ENCODE peak calls at places on chromosomes 2 and 18, in seven cellular contexts. Q is SJSA1; Y is iPS DF 6.9; F is ovary; K is pancreas; U is naive thymus-derived CD4-positive, alpha-beta T cell; N is lung. C is an unnamed sample. For H3K36me3, the result is how much of the 10 kb centered on the place peaks cover.

GRCh38 chr18:56721031-56721430 is 69.9 kb downstream of the WDR7 start:
- DNase-seq in Q (no peak), Y (no peak), F (no peak), K (no peak), U (no peak), N (no peak), C (no peak)

GRCh38 chr18:58222439-58223125 is 178.6 kb downstream of the NEDD4L start:
- DNase-seq in Q (peak), Y (no peak), F (no peak), K (no peak), U (no peak), N (peak), C (no peak)

GRCh38 chr18:79713341-79713740 is 33.7 kb downstream of the CTDP1 start:
- DNase-seq in Q (no peak), Y (no peak), F (no peak), K (no peak), U (no peak), N (no peak), C (no peak)

GRCh38 chr2:120620025-120620793 is 115.5 kb upstream of the GLI2 start:
- DNase-seq in Q (no peak), Y (no peak), F (no peak), K (no peak), U (no peak), N (no peak), C (no peak)

GRCh38 chr18:50190236-50190635 is 4.7 kb downstream of the MYO5B start:
- DNase-seq in Q (no peak), Y (no peak), F (no peak), K (no peak), U (no peak), N (no peak), C (no peak)

GRCh38 chr2:122927710-122928249 is 1097.3 kb upstream of the CNTNAP5 start:
- DNase-seq in Q (no peak), Y (peak), F (no peak), K (no peak), U (no peak), N (no peak), C (no peak)

GRCh38 chr2:190467575-190468083 is 59.5 kb downstream of the MFSD6 start:
- DNase-seq in Q (peak), Y (no peak), F (no peak), K (no peak), U (no peak), N (no peak), C (no peak)

GRCh38 chr18:44723366-44723765 is 42.7 kb downstream of the SETBP1 start:
- DNase-seq in Q (no peak), Y (no peak), F (no peak), K (no peak), U (no peak), N (no peak), C (no peak)

GRCh38 chr18:79695269-79695668 is 15.7 kb downstream of the CTDP1 start:
- DNase-seq in Q (no peak), Y (no peak), F (no peak), K (no peak), U (no peak), N (no peak), C (no peak)

GRCh38 chr2:56170988-56171387 is 12.8 kb upstream of the CCDC85A start:
- DNase-seq in Q (no peak), Y (no peak), F (no peak), K (no peak), U (no peak), N (no peak), C (no peak)

GRCh38 chr2:231223458-231223970 is 25.1 kb downstream of the ARMC9 start:
- DNase-seq in Q (peak), Y (no peak), F (no peak), K (no peak), U (no peak), N (no peak), C (no peak)

GRCh38 chr2:10915731-10916331 is 4.1 kb downstream of the KCNF1 start:
- DNase-seq in Q (no peak), Y (no peak), F (no peak), K (no peak), U (no peak), N (no peak), C (no peak)

GRCh38 chr2:207970138-207970824 is 55.0 kb downstream of the PLEKHM3 start:
- DNase-seq in Q (no peak), Y (no peak), F (no peak), K (no peak), U (no peak), N (no peak), C (no peak)

GRCh38 chr2:200373973-200374416 is 67.5 kb downstream of the SPATS2L start:
- DNase-seq in Q (no peak), Y (no peak), F (no peak), K (no peak), U (peak), N (no peak), C (no peak)

GRCh38 chr2:213416832-213417231 is 132.6 kb downstream of the SPAG16 start:
- DNase-seq in Q (no peak), Y (no peak), F (no peak), K (no peak), U (no peak), N (no peak), C (no peak)

GRCh38 chr2:73964223-73964622 is 20.5 kb upstream of the TET3 start:
- DNase-seq in Q (no peak), Y (no peak), F (no peak), K (no peak), U (no peak), N (no peak), C (no peak)

GRCh38 chr18:62715829-62716678 is 713 bp downstream of the PHLPP1 start:
- DNase-seq in Q (peak), Y (no peak), F (peak), K (peak), U (peak), N (peak), C (peak)

GRCh38 chr2:6789559-6790138 is 76.1 kb downstream of the CMPK2 start:
- DNase-seq in Q (no peak), Y (no peak), F (no peak), K (no peak), U (no peak), N (no peak), C (no peak)

GRCh38 chr2:222398446-222398885 is 25.9 kb upstream of the SGPP2 start:
- DNase-seq in Q (no peak), Y (no peak), F (no peak), K (no peak), U (no peak), N (no peak), C (no peak)

GRCh38 chr18:55489742-55490055 is 98.3 kb downstream of the TCF4 start:
- DNase-seq in Q (no peak), Y (no peak), F (no peak), K (no peak), U (peak), N (no peak), C (no peak)

GRCh38 chr2:23767871-23768611 is 158.9 kb downstream of the ATAD2B start:
- DNase-seq in Q (no peak), Y (no peak), F (no peak), K (no peak), U (no peak), N (no peak), C (no peak)

GRCh38 chr2:174924061-174924693 is 81.0 kb downstream of the CHN1 start:
- DNase-seq in Q (no peak), Y (no peak), F (no peak), K (no peak), U (no peak), N (no peak), C (no peak)

GRCh38 chr2:240640939-240641338 is 15.7 kb downstream of the GPR35 start:
- DNase-seq in Q (no peak), Y (peak), F (no peak), K (peak), U (no peak), N (no peak), C (peak)

GRCh38 chr2:46434851-46435273 is 44.5 kb upstream of the TMEM247 start:
- DNase-seq in Q (peak), Y (no peak), F (no peak), K (no peak), U (no peak), N (no peak), C (no peak)

GRCh38 chr2:154686162-154686561 is 12.3 kb upstream of the KCNJ3 start:
- DNase-seq in Q (no peak), Y (no peak), F (no peak), K (no peak), U (no peak), N (no peak), C (no peak)

GRCh38 chr2:210584834-210585233 is 28.4 kb downstream of the CPS1 start:
- DNase-seq in Q (peak), Y (no peak), F (no peak), K (no peak), U (no peak), N (no peak), C (no peak)

GRCh38 chr2:69952336-69953115 is 8.9 kb downstream of the ASPRV1 start:
- DNase-seq in Q (no peak), Y (no peak), F (no peak), K (no peak), U (no peak), N (no peak), C (no peak)

GRCh38 chr2:142136571-142136970 is 5.8 kb upstream of the LRP1B start:
- DNase-seq in Q (no peak), Y (no peak), F (no peak), K (no peak), U (no peak), N (no peak), C (no peak)

GRCh38 chr2:20076757-20077156 is 25.3 kb upstream of the LAPTM4A start:
- DNase-seq in Q (no peak), Y (no peak), F (no peak), K (no peak), U (no peak), N (no peak), C (no peak)

GRCh38 chr18:61047794-61048193 is 285.4 kb upstream of the CDH20 start:
- DNase-seq in Q (no peak), Y (no peak), F (no peak), K (no peak), U (no peak), N (no peak), C (no peak)

GRCh38 chr2:108921096-108922030 is 67.7 kb downstream of the EDAR start:
- DNase-seq in Q (no peak), Y (no peak), F (no peak), K (peak), U (no peak), N (no peak), C (peak)

GRCh38 chr2:172204762-172205161 is 102.1 kb upstream of the DLX2 start:
- DNase-seq in Q (no peak), Y (no peak), F (no peak), K (no peak), U (no peak), N (no peak), C (no peak)

GRCh38 chr2:173828189-173829157 is 136.7 kb downstream of the SP3 start:
- DNase-seq in Q (no peak), Y (no peak), F (no peak), K (no peak), U (no peak), N (no peak), C (no peak)

GRCh38 chr2:121527009-121527682 is 3.5 kb upstream of the RNU4ATAC start:
- DNase-seq in Q (no peak), Y (no peak), F (no peak), K (no peak), U (no peak), N (no peak), C (no peak)

GRCh38 chr2:88450925-88451575 is 1.4 kb downstream of the FOXI3 start:
- DNase-seq in Q (no peak), Y (no peak), F (no peak), K (no peak), U (no peak), N (no peak), C (no peak)

GRCh38 chr2:200130762-200131166 is 175.4 kb downstream of the MAIP1 start:
- DNase-seq in Q (no peak), Y (no peak), F (no peak), K (no peak), U (no peak), N (no peak), C (no peak)

GRCh38 chr2:152448621-152449020 is 113.6 kb downstream of the FMNL2 start:
- DNase-seq in Q (no peak), Y (no peak), F (no peak), K (no peak), U (no peak), N (no peak), C (no peak)

GRCh38 chr2:54176577-54176976 is 61.2 kb downstream of the ACYP2 start:
- DNase-seq in Q (peak), Y (peak), F (no peak), K (no peak), U (no peak), N (peak), C (no peak)

GRCh38 chr18:42174909-42175308 is 219.9 kb downstream of the PIK3C3 start:
- DNase-seq in Q (no peak), Y (no peak), F (no peak), K (no peak), U (no peak), N (no peak), C (no peak)

GRCh38 chr2:160492401-160493226 is 993 bp downstream of the RBMS1 start:
- DNase-seq in Q (peak), Y (no peak), F (peak), K (peak), U (peak), N (peak), C (peak)

GRCh38 chr2:179950391-179950790 is 56.7 kb downstream of the CWC22 start:
- DNase-seq in Q (no peak), Y (no peak), F (no peak), K (no peak), U (no peak), N (no peak), C (no peak)

GRCh38 chr2:179953359-179953758 is 53.7 kb downstream of the CWC22 start:
- DNase-seq in Q (no peak), Y (no peak), F (no peak), K (no peak), U (no peak), N (no peak), C (no peak)

GRCh38 chr2:179952658-179953057 is 54.4 kb downstream of the CWC22 start:
- DNase-seq in Q (no peak), Y (no peak), F (no peak), K (no peak), U (no peak), N (no peak), C (no peak)

GRCh38 chr2:179954026-179954425 is 53.1 kb downstream of the CWC22 start:
- DNase-seq in Q (no peak), Y (no peak), F (no peak), K (no peak), U (no peak), N (no peak), C (no peak)

GRCh38 chr2:179951680-179952079 is 55.4 kb downstream of the CWC22 start:
- DNase-seq in Q (no peak), Y (no peak), F (no peak), K (no peak), U (no peak), N (no peak), C (no peak)
- H3K36me3 ChIP-seq in Q (half or more), Y (under half), F (under half), K (under half), U (under half), N (under half), C (half or more)

GRCh38 chr2:224220581-224221255 is 181.2 kb downstream of the FAM124B start:
- DNase-seq in Q (peak), Y (no peak), F (no peak), K (no peak), U (no peak), N (no peak), C (no peak)

GRCh38 chr2:224219781-224220180 is 180.7 kb upstream of the SERPINE2 start:
- DNase-seq in Q (no peak), Y (no peak), F (no peak), K (no peak), U (no peak), N (no peak), C (no peak)

GRCh38 chr2:224221455-224221913 is 180.4 kb downstream of the FAM124B start:
- DNase-seq in Q (peak), Y (peak), F (no peak), K (no peak), U (no peak), N (no peak), C (no peak)

GRCh38 chr2:224222320-224222719 is 179.6 kb downstream of the FAM124B start:
- DNase-seq in Q (peak), Y (no peak), F (no peak), K (no peak), U (no peak), N (no peak), C (no peak)

GRCh38 chr2:224222976-224223375 is 178.9 kb downstream of the FAM124B start:
- DNase-seq in Q (no peak), Y (no peak), F (no peak), K (no peak), U (no peak), N (no peak), C (no peak)
- H3K27ac ChIP-seq in Q (no peak), Y (no peak), F (no peak), K (no peak), U (no peak), N (no peak), C (no peak)

GRCh38 chr2:48719480-48720177 is 35.9 kb downstream of the LHCGR start:
- DNase-seq in Q (no peak), Y (no peak), F (no peak), K (no peak), U (no peak), N (peak), C (no peak)
- H3K36me3 ChIP-seq in Q (under half), Y (under half), F (under half), K (under half), U (under half), N (under half), C (under half)

DNA sequence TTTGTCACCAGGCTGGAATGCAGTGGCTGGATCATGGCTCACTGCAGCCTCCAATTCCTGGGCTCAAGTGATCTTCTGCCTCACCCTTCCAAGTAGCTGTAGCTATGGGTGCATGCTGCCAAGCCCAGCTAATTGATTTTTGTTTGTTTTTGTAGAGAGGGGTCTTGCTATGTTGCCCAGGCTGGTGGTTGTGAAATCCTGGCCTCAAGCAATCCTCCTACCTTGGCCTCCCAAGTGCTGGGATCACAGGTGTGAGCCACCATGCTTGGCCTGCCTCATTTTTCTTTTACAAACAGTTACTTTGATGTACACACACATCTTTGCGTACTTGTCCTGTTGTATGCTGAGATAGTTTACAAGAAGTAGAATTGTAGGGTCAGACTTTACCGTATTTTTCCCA is 13.1 kb upstream of the ANKRD12 start:
- DNase-seq in Q (no peak), Y (no peak), F (no peak), K (no peak), U (no peak), N (no peak), C (no peak)
- H3K27ac ChIP-seq in Q (no peak), Y (no peak), F (no peak), K (no peak), U (no peak), N (no peak), C (no peak)

DNA sequence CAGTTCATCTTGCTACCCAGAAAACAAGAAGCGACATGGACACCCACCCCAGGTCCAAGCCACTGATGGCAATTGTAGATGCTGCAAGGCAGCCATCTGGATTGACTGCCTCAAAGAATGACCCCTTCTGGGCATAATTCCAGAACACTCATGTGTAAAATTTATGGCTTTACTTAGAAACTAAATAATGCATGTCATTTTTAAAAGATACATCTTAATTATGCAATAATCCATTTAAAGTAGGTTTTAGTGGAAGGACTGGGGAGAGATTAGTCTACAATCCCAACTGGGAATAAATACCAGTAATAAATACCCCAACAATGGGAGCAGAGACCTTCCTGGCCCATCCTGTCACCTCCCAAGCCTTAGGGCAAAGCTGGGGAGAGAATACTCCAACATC is 247.7 kb downstream of the SS18 start:
- DNase-seq in Q (no peak), Y (no peak), F (no peak), K (no peak), U (no peak), N (no peak), C (no peak)
- H3K36me3 ChIP-seq in Q (under half), Y (under half), F (under half), K (under half), U (under half), N (under half), C (under half)

GRCh38 chr18:21680148-21680547 is 24.4 kb downstream of the ABHD3 start:
- DNase-seq in Q (no peak), Y (no peak), F (no peak), K (no peak), U (no peak), N (no peak), C (no peak)
- H3K27ac ChIP-seq in Q (no peak), Y (no peak), F (no peak), K (no peak), U (no peak), N (no peak), C (no peak)

DNA sequence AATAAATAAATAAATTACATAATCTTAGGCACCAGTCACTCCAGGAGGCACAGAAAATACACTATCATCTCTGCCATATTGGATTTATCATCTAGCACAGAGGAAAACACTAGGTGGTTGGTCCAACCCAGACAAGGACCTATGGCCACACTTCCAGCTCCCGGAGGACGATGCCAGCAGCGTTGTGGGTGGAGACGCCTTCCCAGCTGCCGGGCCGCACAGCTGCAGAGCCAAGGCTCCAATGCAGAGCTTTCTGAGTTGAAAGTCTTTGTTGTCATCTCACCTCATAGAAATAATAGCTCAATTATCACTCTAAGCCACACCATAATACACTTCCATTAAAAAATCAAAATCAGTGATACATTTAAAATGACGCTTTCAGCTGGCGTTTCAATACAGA is 457.1 kb upstream of the SALL3 start:
- DNase-seq in Q (no peak), Y (no peak), F (no peak), K (no peak), U (no peak), N (no peak), C (no peak)
- H3K36me3 ChIP-seq in Q (under half), Y (under half), F (under half), K (under half), U (under half), N (under half), C (under half)

C was measured in stomach.